ENCODE peak calls at places on chromosomes 11 and 22, in five cellular contexts. X is SJCRH30, B is left ventricle myocardium inferior, R is fibroblast of lung, L is adrenal gland. V is an unnamed sample.

GRCh38 chr11:27401280-27401679 is 38.3 kb upstream of the CCDC34 start:
- DNase-seq in L (no peak), B (no peak), X (no peak), R (no peak), V (peak; percentile 63)

GRCh38 chr11:31408205-31408604 is 38.5 kb downstream of the DNAJC24 start:
- DNase-seq in B (no peak), X (no peak), R (no peak), L (no peak), V (no peak)

GRCh38 chr11:76752321-76753175 is 30.6 kb upstream of the TSKU start:
- DNase-seq in B (peak; percentile 88), X (no peak), L (peak; percentile 94), R (peak; percentile 92), V (peak; percentile 54)

GRCh38 chr11:44573333-44573732 is 7.9 kb downstream of the CD82 start:
- DNase-seq in X (no peak), R (peak; percentile 41), L (no peak), B (no peak), V (peak; percentile 61)

GRCh38 chr11:114610984-114611944 is 15.7 kb upstream of the NXPE4 start:
- DNase-seq in B (no peak), X (no peak), L (no peak), R (no peak), V (no peak)

GRCh38 chr22:24166811-24167210 is 14.5 kb upstream of the SUSD2 start:
- DNase-seq in X (no peak), B (no peak), L (no peak), R (no peak), V (no peak)

GRCh38 chr11:123469089-123469488 is 39.0 kb downstream of the GRAMD1B start:
- DNase-seq in R (no peak), B (peak; percentile 34), X (no peak), L (peak; percentile 66), V (no peak)

GRCh38 chr22:42932857-42933782 is 76.0 kb upstream of the ARFGAP3 start:
- DNase-seq in X (no peak), L (no peak), B (no peak), R (peak; percentile 50), V (no peak)

GRCh38 chr11:70614034-70614681 is 215.8 kb downstream of the CTTN start:
- DNase-seq in B (no peak), L (no peak), X (no peak), R (no peak), V (no peak)

GRCh38 chr22:31122532-31123291 is at the start of gene INPP5J:
- DNase-seq in B (peak; percentile 59), X (peak; percentile 53), R (peak; percentile 57), L (peak; percentile 56), V (peak; percentile 37)

GRCh38 chr11:130588471-130588870 is 140.0 kb downstream of the ADAMTS15 start:
- DNase-seq in R (peak; percentile 56), X (no peak), L (no peak), B (no peak), V (peak; percentile 26)

GRCh38 chr22:44200855-44201550 is 20.3 kb downstream of the PARVG start:
- DNase-seq in B (no peak), R (no peak), L (no peak), X (peak; percentile 6), V (no peak)

GRCh38 chr11:73218106-73218829 is at the start of gene P2RY2:
- DNase-seq in X (no peak), R (peak; percentile 38), L (peak; percentile 81), B (peak; percentile 88), V (peak; percentile 40)

GRCh38 chr11:20036625-20037335 is 123.5 kb downstream of the DBX1 start:
- DNase-seq in B (no peak), X (peak; percentile 91), R (no peak), L (no peak), V (no peak)

GRCh38 chr11:117870176-117870952 is 6.1 kb downstream of the FXYD6 start:
- DNase-seq in B (no peak), X (peak; percentile 90), L (no peak), R (no peak), V (no peak)
- H3K27me3 ChIP-seq in B (peaks cover 37% of the 10 kb centered on the region), X (no peaks in the 10 kb centered on the region), L (no peaks in the 10 kb centered on the region), R (peaks cover 13% of the 10 kb centered on the region), V (peaks cover 12% of the 10 kb centered on the region)

GRCh38 chr11:65781962-65782815 is 1.4 kb upstream of the AP5B1 start:
- DNase-seq in L (no peak), R (no peak), B (no peak), X (no peak), V (no peak)
- H3K27me3 ChIP-seq in L (peaks cover 21% of the 10 kb centered on the region), R (peaks cover 30% of the 10 kb centered on the region), B (peaks cover 35% of the 10 kb centered on the region), X (peaks cover 4% of the 10 kb centered on the region), V (no peaks in the 10 kb centered on the region)

DNA sequence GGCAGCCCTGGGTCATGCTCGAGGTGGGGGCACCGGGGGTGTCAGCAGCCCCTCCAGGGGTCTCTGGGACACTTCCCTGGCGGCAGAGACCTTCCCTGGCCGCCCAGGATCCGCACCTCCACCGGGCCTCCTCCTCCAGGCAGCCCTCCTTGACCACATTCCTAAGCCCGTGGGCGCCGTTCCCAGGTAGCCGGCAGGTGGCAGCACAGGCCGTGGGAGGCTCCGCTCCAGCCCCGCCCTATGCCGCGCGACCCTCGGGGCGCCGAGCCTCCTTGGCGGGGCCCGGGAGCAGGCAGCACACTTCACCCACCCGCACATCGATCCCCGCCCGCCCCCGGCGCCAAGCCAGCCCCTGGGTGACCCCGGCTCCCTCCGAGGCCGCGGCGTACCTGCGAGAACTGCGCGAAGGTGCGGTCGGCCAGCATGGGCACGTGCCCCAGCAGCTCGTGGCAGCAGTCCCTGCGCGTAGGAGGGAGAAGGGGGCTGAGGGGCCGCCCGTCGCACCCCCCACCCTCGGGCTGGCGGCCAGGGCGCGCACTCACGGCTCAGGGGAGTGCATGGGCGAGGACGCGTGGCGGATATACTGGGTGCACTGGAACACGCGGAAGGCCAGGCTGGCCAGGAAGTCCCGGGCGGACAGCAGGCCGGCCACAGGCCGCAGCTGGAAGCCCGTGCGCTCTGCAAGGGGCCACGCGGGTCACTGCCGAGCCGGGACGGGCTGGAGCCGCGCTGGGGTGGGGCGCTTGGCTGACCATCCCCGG is 5.3 kb upstream of the INS start:
- DNase-seq in L (no peak), B (no peak), X (no peak), R (peak; percentile 9), V (no peak)
- H3K27me3 ChIP-seq in L (peaks cover 16% of the 10 kb centered on the region), B (peaks cover 93% of the 10 kb centered on the region), X (peaks cover 6% of the 10 kb centered on the region), R (no peaks in the 10 kb centered on the region), V (no peaks in the 10 kb centered on the region)

GRCh38 chr11:120574881-120575280 is 63.3 kb downstream of the GRIK4 start:
- DNase-seq in R (peak; percentile 47), B (no peak), L (no peak), X (no peak), V (no peak)
- H3K27me3 ChIP-seq in R (peaks cover 9% of the 10 kb centered on the region), B (peaks cover 63% of the 10 kb centered on the region), L (no peaks in the 10 kb centered on the region), X (no peaks in the 10 kb centered on the region), V (peaks cover 2% of the 10 kb centered on the region)

V was measured in bronchial epithelial cell.